ENCODE peak calls at places on chromosomes 13 and 19, in seven cellular contexts. B, A, L, G, E, V and N are unnamed samples.

GRCh38 chr13:20637811-20638210 is 65.7 kb upstream of the IL17D start:
- DNase-seq in B (no peak), A (no peak), L (no peak), G (no peak), E (no peak), V (no peak), N (no peak)

GRCh38 chr19:46901701-46902401 is 41.1 kb downstream of the ARHGAP35 start:
- DNase-seq in B (no peak), A (no peak), L (no peak), G (no peak), E (no peak), V (no peak), N (peak)

GRCh38 chr19:5080030-5080644 is 111.2 kb downstream of the KDM4B start:
- DNase-seq in B (no peak), A (no peak), L (no peak), G (no peak), E (no peak), V (no peak), N (no peak)

GRCh38 chr13:40165533-40165932 is 500.9 kb downstream of the FOXO1 start:
- DNase-seq in B (no peak), A (no peak), L (no peak), G (no peak), E (no peak), V (no peak), N (peak)

GRCh38 chr13:55302568-55302967 is 1838.2 kb upstream of the PRR20A start:
- DNase-seq in B (no peak), A (no peak), L (no peak), G (no peak), E (no peak), V (no peak), N (no peak)

GRCh38 chr19:49019242-49019932 is 2.5 kb upstream of the LHB start:
- DNase-seq in B (peak), A (no peak), L (peak), G (peak), E (peak), V (peak), N (no peak)

GRCh38 chr19:8552810-8553209 is 24.4 kb downstream of the MYO1F start:
- DNase-seq in B (peak), A (no peak), L (no peak), G (no peak), E (no peak), V (no peak), N (peak)

GRCh38 chr19:41699968-41700323 is 8.5 kb upstream of the CEACAM5 start:
- DNase-seq in B (no peak), A (peak), L (peak), G (no peak), E (peak), V (no peak), N (no peak)

GRCh38 chr13:76019421-76020044 is 383.4 kb downstream of the LMO7 start:
- DNase-seq in B (no peak), A (peak), L (no peak), G (peak), E (no peak), V (no peak), N (no peak)

DNA sequence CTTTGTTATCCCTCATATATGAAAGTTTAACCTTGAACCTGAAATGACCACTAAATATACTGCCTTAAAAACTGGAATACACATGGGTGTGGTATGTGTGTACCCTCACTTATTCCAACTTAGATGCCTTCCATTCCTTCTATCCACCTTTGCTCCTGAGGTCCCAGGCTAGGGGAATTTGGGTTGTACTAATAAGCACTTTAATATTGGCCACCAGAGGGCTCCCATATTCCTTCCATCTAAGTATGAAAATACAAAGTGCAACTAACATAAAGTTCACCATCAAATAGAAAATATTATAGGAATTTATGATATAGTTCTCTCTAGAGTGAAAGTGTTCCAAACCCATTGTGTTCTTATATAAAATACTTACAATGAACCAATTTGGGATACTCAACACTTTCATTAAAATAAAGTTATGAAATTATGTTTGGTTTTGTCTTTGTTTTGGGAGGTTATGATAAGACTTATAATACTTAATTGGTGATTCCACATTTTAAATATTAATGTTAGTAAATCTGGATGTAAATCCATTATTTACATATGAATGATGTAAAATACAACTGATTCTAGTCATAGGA is 62.3 kb downstream of the ITGBL1 start:
- DNase-seq in B (peak), A (no peak), L (no peak), G (peak), E (no peak), V (no peak), N (peak)
- TF ChIP-seq CTCF in B (peak), A (no peak), L (peak), G (peak), E (peak), V (peak), N (peak)

DNA sequence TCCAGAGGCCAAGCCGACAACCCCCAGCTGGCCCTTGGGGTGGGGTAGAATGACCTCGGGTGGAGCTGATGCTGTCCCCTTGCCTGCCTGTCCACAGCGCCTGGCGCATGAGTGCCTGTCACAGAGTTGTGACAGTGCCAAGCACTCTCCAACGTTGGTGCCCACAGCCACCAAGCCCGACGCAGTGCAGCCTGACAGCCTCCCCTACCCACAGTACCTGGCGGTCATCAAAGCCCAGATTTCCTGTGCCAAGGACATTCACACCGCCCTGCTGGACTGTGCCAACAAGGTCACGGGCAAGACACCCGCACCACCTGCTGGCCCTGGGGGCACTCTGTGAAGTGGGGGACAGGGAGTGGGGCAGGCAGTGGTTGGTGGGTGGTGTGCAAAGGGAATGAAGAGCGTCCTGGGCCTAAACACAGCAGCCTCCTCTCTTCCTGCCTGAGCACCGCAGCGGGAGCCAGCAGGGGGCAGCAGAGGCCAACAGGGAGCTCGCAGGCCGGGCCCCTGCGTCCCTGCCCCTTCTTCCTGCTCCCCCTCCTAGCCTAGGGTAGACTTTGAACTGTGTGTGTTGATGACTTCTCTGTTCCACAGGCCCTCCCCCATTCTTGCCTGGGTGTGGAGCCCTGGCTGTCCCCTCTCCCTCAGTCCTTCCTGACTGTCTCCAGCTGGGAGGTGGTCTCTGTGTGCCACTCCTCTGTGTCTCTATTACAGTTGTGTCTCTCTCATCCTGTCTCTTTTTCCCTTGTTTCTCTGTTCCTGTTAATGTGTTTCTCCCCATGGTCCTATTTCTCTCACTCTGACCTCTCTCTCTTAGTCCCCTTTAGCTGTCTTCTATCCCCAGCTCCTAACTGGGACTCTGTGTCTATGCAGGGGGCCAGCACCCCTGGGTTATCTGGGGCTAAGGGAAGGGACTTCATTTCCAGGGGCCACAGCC is 6.5 kb downstream of the MED29 start:
- DNase-seq in B (peak), A (peak), L (peak), G (peak), E (peak), V (peak), N (peak)
- TF ChIP-seq CTCF in B (peak), A (peak), L (peak), G (peak), E (peak), V (peak), N (peak)

DNA sequence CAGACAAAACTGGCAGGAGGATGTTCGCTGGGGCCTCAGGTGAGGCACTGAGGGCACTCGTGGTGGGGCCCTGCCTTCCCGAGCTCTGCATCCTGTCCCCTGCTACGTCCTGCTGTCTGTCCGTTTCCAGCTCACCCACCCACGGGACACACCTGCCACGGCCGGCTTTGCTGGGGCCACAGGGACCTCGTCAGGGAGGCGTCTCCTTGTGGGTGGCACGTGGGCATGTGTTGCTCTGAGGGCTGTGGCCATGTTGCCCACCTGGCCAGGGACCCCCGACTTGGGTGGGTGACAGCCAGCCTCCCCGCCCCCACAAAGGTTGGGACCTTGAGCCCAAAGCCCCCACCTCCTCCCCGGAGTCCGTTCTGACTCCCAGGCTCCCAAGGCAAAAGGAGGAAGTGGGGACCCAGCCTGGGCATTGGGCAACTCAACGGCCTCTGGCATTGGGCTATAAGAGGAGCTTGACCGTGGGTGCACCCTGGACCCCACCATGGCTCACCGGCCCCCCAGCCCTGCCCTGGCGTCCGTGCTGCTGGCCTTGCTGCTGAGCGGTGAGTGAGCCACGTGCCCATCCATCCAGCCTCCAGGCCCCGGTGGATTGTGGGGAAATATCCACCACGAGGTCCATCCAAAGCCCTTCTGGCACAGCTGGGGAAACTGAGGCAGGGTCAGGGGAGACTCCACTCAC is at the start of gene PRTN3:
- DNase-seq in B (no peak), A (no peak), L (no peak), G (no peak), E (no peak), V (no peak), N (no peak)
- TF ChIP-seq CTCF in B (no peak), A (no peak), L (no peak), G (no peak), E (no peak), V (no peak), N (no peak)

GRCh38 chr19:18229915-18230314 is 3.7 kb upstream of the PDE4C start:
- DNase-seq in B (no peak), A (no peak), L (no peak), G (no peak), E (no peak), V (no peak), N (no peak)
- TF ChIP-seq CTCF in B (no peak), A (no peak), L (no peak), G (no peak), E (no peak), V (no peak), N (no peak)

DNA sequence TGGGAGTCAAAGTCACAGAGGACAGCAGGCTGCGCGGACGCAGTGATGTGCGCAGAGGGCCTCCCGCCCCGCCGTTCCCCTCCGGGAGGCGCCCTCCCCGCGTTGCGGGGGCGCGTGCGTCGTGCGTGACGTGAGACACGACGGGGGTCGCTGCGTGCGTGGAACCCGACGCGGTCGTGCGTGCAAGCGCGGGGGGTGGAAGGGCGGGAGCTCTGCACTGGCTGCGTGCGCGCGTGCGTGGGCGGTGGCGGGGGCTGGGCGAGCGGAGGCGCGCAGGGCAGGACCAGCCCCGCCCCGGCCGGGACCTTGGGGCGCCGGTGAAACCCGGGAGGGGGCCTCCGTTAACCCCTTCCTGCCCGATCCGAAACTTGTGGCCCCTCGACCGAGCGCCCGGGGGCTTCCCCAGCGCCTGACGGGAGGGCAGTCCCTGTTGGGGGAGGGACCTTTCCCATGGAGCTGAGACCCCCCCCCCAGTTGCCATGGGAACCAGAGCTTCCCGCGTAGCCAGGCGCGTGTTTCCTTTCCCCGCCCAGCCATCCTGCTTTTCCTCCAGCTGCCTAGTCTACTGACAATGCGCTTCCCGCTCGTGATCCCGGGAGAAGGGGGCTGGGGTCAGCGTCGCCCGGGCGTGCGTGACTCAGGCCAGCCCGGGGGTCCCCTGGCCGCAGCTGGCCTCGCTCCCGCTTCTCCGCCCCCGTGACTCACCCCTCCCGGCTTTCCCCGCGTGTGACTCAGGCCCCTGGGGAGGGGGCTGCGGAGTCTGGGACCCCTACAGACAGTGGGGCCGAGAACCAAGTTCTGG is 7.3 kb upstream of the HOOK2 start:
- DNase-seq in B (peak), A (peak), L (peak), G (peak), E (peak), V (peak), N (peak)
- TF ChIP-seq CTCF in B (no peak), A (no peak), L (no peak), G (peak), E (no peak), V (peak), N (no peak)

GRCh38 chr19:28977826-28978225 is 235.1 kb downstream of the UQCRFS1 start:
- DNase-seq in B (no peak), A (no peak), L (no peak), G (no peak), E (no peak), V (no peak), N (no peak)
- TF ChIP-seq CTCF in B (peak), A (no peak), L (no peak), G (no peak), E (no peak), V (no peak), N (no peak)

GRCh38 chr19:30356951-30357579 is 15.1 kb upstream of the ZNF536 start:
- DNase-seq in B (no peak), A (peak), L (peak), G (no peak), E (no peak), V (no peak), N (no peak)
- TF ChIP-seq CTCF in B (no peak), A (no peak), L (no peak), G (no peak), E (no peak), V (no peak), N (no peak)

GRCh38 chr13:99357149-99357596 is 50.0 kb upstream of the GPR183 start:
- DNase-seq in B (peak), A (no peak), L (no peak), G (no peak), E (no peak), V (no peak), N (peak)

GRCh38 chr13:99360696-99361095 is 53.5 kb upstream of the GPR183 start:
- DNase-seq in B (no peak), A (no peak), L (no peak), G (no peak), E (no peak), V (no peak), N (no peak)

GRCh38 chr13:99357920-99358319 is 50.7 kb upstream of the GPR183 start:
- DNase-seq in B (no peak), A (no peak), L (no peak), G (no peak), E (no peak), V (no peak), N (no peak)

GRCh38 chr13:99361197-99361596 is 54.0 kb upstream of the GPR183 start:
- DNase-seq in B (no peak), A (no peak), L (no peak), G (no peak), E (no peak), V (no peak), N (no peak)

DNA sequence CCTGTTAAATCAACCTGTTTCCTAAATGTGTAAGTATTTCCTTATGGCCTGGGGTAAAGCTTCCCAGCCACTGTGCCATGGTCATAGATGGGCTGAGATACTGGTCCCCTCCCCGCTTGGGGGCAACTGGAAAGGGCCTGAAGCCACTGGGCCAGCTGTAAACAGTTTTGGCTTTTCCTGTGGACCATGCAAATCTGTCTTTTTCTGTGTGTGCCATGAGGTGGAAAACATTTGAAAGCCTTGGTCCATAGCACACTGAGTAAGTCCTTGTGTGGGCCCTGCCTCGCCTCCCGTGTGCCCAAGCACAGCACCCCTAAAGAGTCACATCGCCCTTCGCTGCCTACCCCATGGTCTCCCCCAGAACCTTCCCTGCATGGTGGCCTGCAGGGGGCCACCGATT is 52.3 kb upstream of the GPR183 start:
- DNase-seq in B (no peak), A (no peak), L (no peak), G (no peak), E (no peak), V (no peak), N (no peak)
- TF ChIP-seq CTCF in B (no peak), A (no peak), L (no peak), G (peak), E (no peak), V (no peak), N (no peak)

DNA sequence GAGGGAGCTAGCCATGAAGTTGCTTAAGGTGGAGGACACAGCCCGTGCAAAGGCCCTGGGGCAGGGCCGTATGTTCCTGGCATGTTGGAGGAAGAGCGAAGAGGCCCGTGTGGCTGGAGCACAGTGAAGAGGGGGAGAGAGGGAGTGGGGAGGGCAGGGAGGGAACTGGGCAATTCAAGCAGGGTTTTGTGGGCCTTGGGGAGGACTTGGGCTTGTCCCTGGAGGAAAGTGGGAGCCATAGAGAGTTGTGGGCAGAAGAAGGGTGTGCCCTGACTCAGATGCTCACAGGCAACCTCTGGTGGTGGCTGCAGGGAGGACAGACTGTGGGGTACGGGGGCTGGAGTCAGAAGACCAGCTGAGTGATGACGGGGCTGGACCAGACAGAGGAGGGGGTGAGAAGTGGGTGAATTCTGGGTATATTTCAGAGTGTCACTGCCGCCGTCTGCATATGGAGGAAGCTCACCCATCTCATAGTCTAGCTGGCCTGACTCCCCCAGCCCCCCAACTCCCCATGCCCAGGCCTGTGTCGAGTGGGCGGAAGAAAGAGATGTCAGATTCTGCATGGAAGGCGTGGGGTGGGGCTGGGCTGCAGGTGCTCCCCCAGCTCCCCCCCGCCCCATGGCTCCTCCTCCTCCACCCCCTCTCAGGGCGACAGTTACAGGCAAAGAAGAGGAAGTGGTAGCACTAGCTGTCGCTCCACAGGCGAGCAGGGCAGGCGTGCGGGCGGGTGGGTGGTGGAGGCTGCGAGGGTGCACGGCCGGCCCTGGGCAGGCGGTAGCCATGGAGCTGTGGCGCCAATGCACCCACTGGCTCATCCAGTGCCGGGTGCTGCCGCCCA is at the start of gene VAV1:
- DNase-seq in B (no peak), A (no peak), L (peak), G (peak), E (peak), V (peak), N (no peak)
- TF ChIP-seq CTCF in B (peak), A (no peak), L (no peak), G (peak), E (no peak), V (no peak), N (no peak)